ENCODE peak calls at places on chromosomes 3 and 15, in seven cellular contexts. One of them, this sample, is unnamed.
A peak's percentile ranks its signal among the peaks of the same experiment; 100 is the strongest.

GRCh38 chr15:88621789-88622604 is 857 bp downstream of the AEN start:
- DNase-seq in pancreas: no peak
- DNase-seq in lower lobe of right lung: no peak
- DNase-seq in neural progenitor cell: peak; percentile 26
- DNase-seq in tibial artery: no peak
- DNase-seq in ovary: no peak
- DNase-seq in astrocyte: peak; percentile 51
- DNase-seq in this sample: no peak

GRCh38 chr3:106049876-106050275 is 181.1 kb upstream of the CBLB start:
- DNase-seq in pancreas: no peak
- DNase-seq in astrocyte: peak; percentile 22
- DNase-seq in neural progenitor cell: no peak
- DNase-seq in lower lobe of right lung: no peak
- DNase-seq in ovary: no peak
- DNase-seq in tibial artery: no peak
- DNase-seq in this sample: no peak

GRCh38 chr3:39207361-39208192 is 15.2 kb upstream of the XIRP1 start:
- DNase-seq in pancreas: no peak
- DNase-seq in lower lobe of right lung: no peak
- DNase-seq in neural progenitor cell: no peak
- DNase-seq in astrocyte: no peak
- DNase-seq in ovary: no peak
- DNase-seq in tibial artery: no peak
- DNase-seq in this sample: no peak

GRCh38 chr3:46280105-46280797 is 38.0 kb downstream of the CCR3 start:
- DNase-seq in pancreas: no peak
- DNase-seq in lower lobe of right lung: no peak
- DNase-seq in tibial artery: no peak
- DNase-seq in astrocyte: peak; percentile 48
- DNase-seq in ovary: no peak
- DNase-seq in neural progenitor cell: no peak
- DNase-seq in this sample: no peak

GRCh38 chr3:55313701-55314100 is 173.4 kb downstream of the WNT5A start:
- DNase-seq in astrocyte: no peak
- DNase-seq in pancreas: no peak
- DNase-seq in tibial artery: no peak
- DNase-seq in neural progenitor cell: no peak
- DNase-seq in lower lobe of right lung: no peak
- DNase-seq in ovary: no peak
- DNase-seq in this sample: no peak

GRCh38 chr15:28123408-28124023 is 24.4 kb upstream of the OCA2 start:
- DNase-seq in tibial artery: peak; percentile 77
- DNase-seq in pancreas: peak; percentile 79
- DNase-seq in ovary: no peak
- DNase-seq in neural progenitor cell: peak; percentile 83
- DNase-seq in lower lobe of right lung: peak; percentile 68
- DNase-seq in astrocyte: peak; percentile 52
- DNase-seq in this sample: peak; percentile 63

GRCh38 chr15:37218351-37218916 is 118.1 kb upstream of the MEIS2 start:
- DNase-seq in pancreas: no peak
- DNase-seq in ovary: no peak
- DNase-seq in neural progenitor cell: no peak
- DNase-seq in tibial artery: no peak
- DNase-seq in astrocyte: no peak
- DNase-seq in lower lobe of right lung: no peak
- DNase-seq in this sample: no peak

GRCh38 chr15:96474274-96474673 is 143.8 kb downstream of the NR2F2 start:
- DNase-seq in ovary: no peak
- DNase-seq in pancreas: no peak
- DNase-seq in tibial artery: no peak
- DNase-seq in neural progenitor cell: no peak
- DNase-seq in lower lobe of right lung: no peak
- DNase-seq in astrocyte: no peak
- DNase-seq in this sample: no peak

GRCh38 chr15:88805031-88805780 is 2.0 kb downstream of the ACAN start:
- DNase-seq in tibial artery: no peak
- DNase-seq in neural progenitor cell: no peak
- DNase-seq in ovary: no peak
- DNase-seq in astrocyte: no peak
- DNase-seq in pancreas: no peak
- DNase-seq in lower lobe of right lung: no peak
- DNase-seq in this sample: no peak

GRCh38 chr3:170178631-170179030 is 2.9 kb downstream of the PHC3 start:
- DNase-seq in tibial artery: no peak
- DNase-seq in ovary: no peak
- DNase-seq in astrocyte: no peak
- DNase-seq in pancreas: no peak
- DNase-seq in neural progenitor cell: no peak
- DNase-seq in lower lobe of right lung: no peak
- DNase-seq in this sample: no peak

GRCh38 chr15:74725845-74726773 is 781 bp upstream of the CYP1A1 start:
- DNase-seq in pancreas: peak; percentile 21
- DNase-seq in lower lobe of right lung: peak; percentile 74
- DNase-seq in tibial artery: peak; percentile 27
- DNase-seq in neural progenitor cell: peak; percentile 79
- DNase-seq in ovary: no peak
- DNase-seq in astrocyte: no peak
- DNase-seq in this sample: peak; percentile 74

GRCh38 chr15:65196637-65197336 is 11.6 kb upstream of the CLPX start:
- DNase-seq in lower lobe of right lung: no peak
- DNase-seq in tibial artery: no peak
- DNase-seq in astrocyte: no peak
- DNase-seq in neural progenitor cell: no peak
- DNase-seq in ovary: no peak
- DNase-seq in pancreas: no peak
- DNase-seq in this sample: no peak

GRCh38 chr15:39579487-39580116 is 1.3 kb upstream of the THBS1 start:
- DNase-seq in astrocyte: peak; percentile 94
- DNase-seq in neural progenitor cell: peak; percentile 87
- DNase-seq in tibial artery: peak; percentile 67
- DNase-seq in pancreas: peak; percentile 35
- DNase-seq in ovary: peak; percentile 64
- DNase-seq in lower lobe of right lung: peak; percentile 71
- DNase-seq in this sample: peak; percentile 84

GRCh38 chr3:147120029-147120428 is 286.3 kb downstream of the ZIC4 start:
- DNase-seq in ovary: no peak
- DNase-seq in neural progenitor cell: no peak
- DNase-seq in astrocyte: peak; percentile 4
- DNase-seq in tibial artery: no peak
- DNase-seq in pancreas: no peak
- DNase-seq in lower lobe of right lung: no peak
- DNase-seq in this sample: no peak

GRCh38 chr15:31338879-31339557 is 12.4 kb downstream of the KLF13 start:
- DNase-seq in pancreas: peak; percentile 86
- DNase-seq in lower lobe of right lung: peak; percentile 87
- DNase-seq in tibial artery: peak; percentile 79
- DNase-seq in ovary: no peak
- DNase-seq in astrocyte: peak; percentile 77
- DNase-seq in neural progenitor cell: no peak
- DNase-seq in this sample: peak; percentile 88

GRCh38 chr3:191740712-191741111 is 279.7 kb downstream of the PYDC2 start:
- DNase-seq in tibial artery: no peak
- DNase-seq in pancreas: peak; percentile 12
- DNase-seq in lower lobe of right lung: no peak
- DNase-seq in ovary: no peak
- DNase-seq in neural progenitor cell: no peak
- DNase-seq in astrocyte: no peak
- DNase-seq in this sample: no peak

GRCh38 chr15:67097893-67098740 is 32.7 kb downstream of the SMAD3 start:
- DNase-seq in ovary: peak; percentile 31
- DNase-seq in neural progenitor cell: no peak
- DNase-seq in astrocyte: peak; percentile 96
- DNase-seq in lower lobe of right lung: no peak
- DNase-seq in tibial artery: peak; percentile 69
- DNase-seq in pancreas: no peak
- DNase-seq in this sample: no peak

GRCh38 chr3:197353001-197353866 is 54.8 kb upstream of the DLG1 start:
- DNase-seq in lower lobe of right lung: no peak
- DNase-seq in pancreas: no peak
- DNase-seq in astrocyte: peak; percentile 93
- DNase-seq in ovary: no peak
- DNase-seq in tibial artery: no peak
- DNase-seq in neural progenitor cell: no peak
- DNase-seq in this sample: no peak

GRCh38 chr3:8931342-8931741 is 31.9 kb downstream of the RAD18 start:
- DNase-seq in neural progenitor cell: no peak
- DNase-seq in pancreas: no peak
- DNase-seq in tibial artery: no peak
- DNase-seq in astrocyte: no peak
- DNase-seq in lower lobe of right lung: no peak
- DNase-seq in ovary: no peak
- DNase-seq in this sample: no peak

GRCh38 chr15:22227961-22228762 is 147.8 kb downstream of the OR4M2 start:
- DNase-seq in lower lobe of right lung: no peak
- DNase-seq in neural progenitor cell: no peak
- DNase-seq in astrocyte: no peak
- DNase-seq in pancreas: no peak
- DNase-seq in ovary: no peak
- DNase-seq in tibial artery: no peak
- DNase-seq in this sample: peak; percentile 27

GRCh38 chr15:22227411-22227810 is 147.1 kb downstream of the OR4M2 start:
- DNase-seq in lower lobe of right lung: no peak
- DNase-seq in neural progenitor cell: no peak
- DNase-seq in tibial artery: no peak
- DNase-seq in astrocyte: no peak
- DNase-seq in pancreas: no peak
- DNase-seq in ovary: no peak
- DNase-seq in this sample: peak; percentile 43

GRCh38 chr15:22229971-22230815 is 149.9 kb downstream of the OR4M2 start:
- DNase-seq in astrocyte: no peak
- DNase-seq in tibial artery: no peak
- DNase-seq in pancreas: no peak
- DNase-seq in lower lobe of right lung: no peak
- DNase-seq in neural progenitor cell: no peak
- DNase-seq in ovary: no peak
- DNase-seq in this sample: no peak

GRCh38 chr15:22232675-22233074 is 152.3 kb downstream of the OR4M2 start:
- DNase-seq in tibial artery: no peak
- DNase-seq in neural progenitor cell: no peak
- DNase-seq in astrocyte: no peak
- DNase-seq in lower lobe of right lung: no peak
- DNase-seq in ovary: no peak
- DNase-seq in pancreas: no peak
- DNase-seq in this sample: no peak

DNA sequence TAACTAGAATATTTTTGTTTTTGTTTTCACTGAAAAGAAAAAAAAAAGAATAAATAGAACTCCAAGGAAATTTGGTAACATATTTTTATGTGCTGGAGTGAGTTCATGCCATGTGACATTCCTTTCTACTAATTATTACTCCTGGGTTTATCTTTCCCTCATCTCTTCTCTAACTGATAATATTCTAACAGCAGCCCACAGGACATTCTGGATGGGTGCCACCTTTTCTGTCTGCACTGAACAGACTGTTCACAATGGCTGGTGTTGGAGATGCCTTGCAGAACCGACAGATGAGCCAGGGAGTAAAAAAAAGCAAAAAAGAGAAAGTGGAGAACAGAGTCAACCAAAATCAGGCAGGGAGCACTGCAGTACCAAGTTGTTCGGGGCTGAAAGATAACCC is 151.3 kb downstream of the OR4M2 start:
- DNase-seq in lower lobe of right lung: no peak
- DNase-seq in ovary: no peak
- DNase-seq in tibial artery: no peak
- DNase-seq in neural progenitor cell: no peak
- DNase-seq in astrocyte: no peak
- DNase-seq in pancreas: no peak
- DNase-seq in this sample: no peak
- H3K9me3 ChIP-seq in lower lobe of right lung: no peaks in the 10 kb centered on the region
- H3K9me3 ChIP-seq in ovary: no peaks in the 10 kb centered on the region
- H3K9me3 ChIP-seq in tibial artery: no peaks in the 10 kb centered on the region
- H3K9me3 ChIP-seq in neural progenitor cell: peaks cover 54% of the 10 kb centered on the region
- H3K9me3 ChIP-seq in astrocyte: peaks cover 34% of the 10 kb centered on the region
- H3K9me3 ChIP-seq in pancreas: no peaks in the 10 kb centered on the region
- H3K9me3 ChIP-seq in this sample: no peaks in the 10 kb centered on the region

DNA sequence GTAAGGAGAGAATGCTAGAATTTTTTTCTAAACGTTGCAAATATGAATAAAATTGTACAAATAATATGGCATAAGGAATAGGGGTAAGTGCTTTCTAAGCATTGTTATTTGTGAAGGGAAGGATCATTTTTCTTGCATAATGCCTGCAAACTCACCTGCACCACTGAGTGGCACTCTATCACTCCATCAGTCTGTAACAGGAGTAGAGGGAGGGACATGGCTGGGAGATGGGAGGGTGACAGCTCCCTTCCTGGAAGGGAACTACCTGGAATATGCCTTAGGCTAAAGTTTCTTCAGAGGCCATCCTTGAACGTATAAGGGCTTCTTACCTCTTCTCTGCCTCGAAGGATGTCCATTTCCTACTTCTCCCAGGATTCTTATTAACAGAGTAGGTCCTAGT is 3.0 kb downstream of the NAALADL2 start:
- DNase-seq in tibial artery: no peak
- DNase-seq in ovary: no peak
- DNase-seq in astrocyte: no peak
- DNase-seq in neural progenitor cell: peak; percentile 25
- DNase-seq in lower lobe of right lung: no peak
- DNase-seq in pancreas: no peak
- DNase-seq in this sample: no peak
- TF ChIP-seq CTCF in tibial artery: no peak
- TF ChIP-seq CTCF in ovary: no peak
- TF ChIP-seq CTCF in astrocyte: no peak
- TF ChIP-seq CTCF in neural progenitor cell: peak; percentile 42
- TF ChIP-seq CTCF in lower lobe of right lung: peak; percentile 32
- TF ChIP-seq CTCF in pancreas: no peak
- TF ChIP-seq CTCF in this sample: peak; percentile 37

DNA sequence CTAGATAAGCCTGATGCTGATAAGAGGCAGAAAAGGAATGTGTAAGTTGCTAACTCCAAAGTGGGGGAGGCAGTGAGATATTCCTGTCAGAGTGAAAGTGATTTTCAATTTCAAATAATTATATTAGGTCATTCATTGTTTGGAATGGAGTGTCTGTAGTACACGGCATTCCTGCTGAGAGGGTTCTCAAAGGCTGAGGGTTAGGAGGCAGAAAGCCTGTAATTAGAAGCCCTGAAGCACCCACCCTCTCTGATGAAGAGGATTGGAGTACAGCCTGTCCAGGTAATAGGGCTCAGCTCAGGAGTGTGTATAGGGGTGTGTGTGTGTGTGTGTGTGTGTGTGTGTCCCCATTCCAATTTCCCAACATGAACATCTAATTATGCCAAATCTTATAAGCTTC is 486.8 kb downstream of the MAGI1 start:
- DNase-seq in pancreas: no peak
- DNase-seq in tibial artery: no peak
- DNase-seq in astrocyte: no peak
- DNase-seq in neural progenitor cell: peak; percentile 41
- DNase-seq in ovary: no peak
- DNase-seq in lower lobe of right lung: no peak
- DNase-seq in this sample: no peak
- H3K4me1 ChIP-seq in pancreas: peaks cover 3% of the 10 kb centered on the region
- H3K4me1 ChIP-seq in tibial artery: peaks cover 16% of the 10 kb centered on the region
- H3K4me1 ChIP-seq in astrocyte: no peaks in the 10 kb centered on the region
- H3K4me1 ChIP-seq in neural progenitor cell: peaks cover 24% of the 10 kb centered on the region
- H3K4me1 ChIP-seq in ovary: peaks cover 8% of the 10 kb centered on the region
- H3K4me1 ChIP-seq in lower lobe of right lung: peaks cover 13% of the 10 kb centered on the region
- H3K4me1 ChIP-seq in this sample: no peaks in the 10 kb centered on the region

DNA sequence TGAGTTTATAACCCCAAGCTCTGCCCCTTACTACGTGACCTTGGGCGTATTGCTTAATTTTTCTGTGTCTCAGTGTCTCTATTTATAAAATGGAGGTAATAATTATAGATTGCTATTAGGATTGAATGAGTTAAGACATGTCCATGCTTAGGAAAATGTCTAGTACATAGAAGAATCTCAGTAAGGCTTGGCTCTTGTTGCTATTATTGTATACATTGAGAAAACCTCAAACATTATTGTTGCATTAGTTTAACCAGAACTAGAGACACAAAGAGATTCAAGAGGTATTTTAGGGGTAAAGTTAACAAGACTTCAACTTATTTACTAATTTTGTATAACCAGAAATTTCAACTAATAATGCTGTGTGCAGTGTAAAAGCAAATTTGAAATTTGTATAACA is 66.7 kb downstream of the MEF2A start:
- DNase-seq in lower lobe of right lung: no peak
- DNase-seq in tibial artery: no peak
- DNase-seq in neural progenitor cell: no peak
- DNase-seq in pancreas: no peak
- DNase-seq in ovary: no peak
- DNase-seq in astrocyte: no peak
- DNase-seq in this sample: no peak
- H3K9me3 ChIP-seq in lower lobe of right lung: no peaks in the 10 kb centered on the region
- H3K9me3 ChIP-seq in tibial artery: no peaks in the 10 kb centered on the region
- H3K9me3 ChIP-seq in neural progenitor cell: no peaks in the 10 kb centered on the region
- H3K9me3 ChIP-seq in pancreas: no peaks in the 10 kb centered on the region
- H3K9me3 ChIP-seq in ovary: no peaks in the 10 kb centered on the region
- H3K9me3 ChIP-seq in astrocyte: no peaks in the 10 kb centered on the region
- H3K9me3 ChIP-seq in this sample: no peaks in the 10 kb centered on the region